ENCODE peak calls at places on chromosomes 11 and 22, in four cellular contexts. W, U, P and D are unnamed samples.

GRCh38 chr22:27420817-27421361 is 380.7 kb downstream of the MN1 start:
- DNase-seq in W (no peak), U (no peak), P (peak), D (no peak)

GRCh38 chr11:61731956-61732675 is 20.3 kb upstream of the MYRF start:
- DNase-seq in W (no peak), U (no peak), P (peak), D (no peak)

GRCh38 chr11:28743101-28743550 is 634.9 kb downstream of the METTL15 start:
- DNase-seq in W (no peak), U (no peak), P (no peak), D (no peak)

GRCh38 chr22:40271440-40271839 is 74.9 kb upstream of the ADSL start:
- DNase-seq in W (no peak), U (no peak), P (no peak), D (no peak)

GRCh38 chr11:33266418-33267215 is 9.4 kb downstream of the HIPK3 start:
- DNase-seq in W (no peak), U (no peak), P (peak), D (no peak)

GRCh38 chr22:41094036-41094435 is 1.6 kb downstream of the EP300 start:
- DNase-seq in W (peak), U (no peak), P (no peak), D (peak)

GRCh38 chr11:76769645-76770586 is 13.2 kb upstream of the TSKU start:
- DNase-seq in W (no peak), U (no peak), P (no peak), D (no peak)

GRCh38 chr22:19709063-19709769 is 5.1 kb upstream of the SEPTIN5 start:
- DNase-seq in W (no peak), U (no peak), P (peak), D (no peak)

GRCh38 chr22:17314472-17314871 is 54.8 kb upstream of the CECR2 start:
- DNase-seq in W (no peak), U (no peak), P (no peak), D (no peak)

GRCh38 chr22:28023036-28023435 is 104.0 kb upstream of the PITPNB start:
- DNase-seq in W (no peak), U (no peak), P (no peak), D (no peak)

GRCh38 chr11:72079776-72080325 is 491 bp downstream of the NUMA1 start:
- DNase-seq in W (peak), U (peak), P (no peak), D (no peak)

GRCh38 chr22:19062139-19062789 is 59.9 kb downstream of the DGCR2 start:
- DNase-seq in W (no peak), U (no peak), P (no peak), D (no peak)

GRCh38 chr11:75673977-75674582 is 5.2 kb upstream of the MAP6 start:
- DNase-seq in W (no peak), U (no peak), P (no peak), D (no peak)

GRCh38 chr11:63572026-63572688 is 9.0 kb upstream of the PLAAT2 start:
- DNase-seq in W (no peak), U (no peak), P (no peak), D (no peak)

GRCh38 chr11:73693877-73694525 is 47.6 kb downstream of the PLEKHB1 start:
- DNase-seq in W (no peak), U (no peak), P (no peak), D (no peak)

GRCh38 chr11:73106347-73106746 is 35.8 kb downstream of the FCHSD2 start:
- DNase-seq in W (no peak), U (no peak), P (no peak), D (no peak)

GRCh38 chr11:109986488-109986887 is 106.7 kb upstream of the ZC3H12C start:
- DNase-seq in W (no peak), U (no peak), P (no peak), D (no peak)

GRCh38 chr22:36027579-36027959 is 1.1 kb downstream of the RBFOX2 start:
- DNase-seq in W (peak), U (no peak), P (no peak), D (peak)

GRCh38 chr11:2451916-2452694 is 7.3 kb downstream of the KCNQ1 start:
- DNase-seq in W (no peak), U (no peak), P (no peak), D (no peak)

GRCh38 chr11:20566591-20567434 is 32.6 kb upstream of the SLC6A5 start:
- DNase-seq in W (no peak), U (no peak), P (no peak), D (no peak)

GRCh38 chr11:86041975-86042378 is 26.9 kb downstream of the PICALM start:
- DNase-seq in W (peak), U (peak), P (no peak), D (peak)

GRCh38 chr22:32876516-32876915 is 75.0 kb downstream of the TIMP3 start:
- DNase-seq in W (no peak), U (no peak), P (no peak), D (no peak)

GRCh38 chr11:122646549-122647340 is 8.8 kb upstream of the UBASH3B start:
- DNase-seq in W (no peak), U (peak), P (no peak), D (no peak)

GRCh38 chr11:69425444-69425843 is 56.0 kb upstream of the LINC01488 start:
- DNase-seq in W (no peak), U (no peak), P (no peak), D (no peak)

GRCh38 chr11:35116245-35116644 is 22.7 kb upstream of the CD44 start:
- DNase-seq in W (no peak), U (no peak), P (no peak), D (no peak)

GRCh38 chr11:75141166-75141565 is 9.7 kb upstream of the SLCO2B1 start:
- DNase-seq in W (no peak), U (no peak), P (no peak), D (no peak)

GRCh38 chr11:2436521-2437031 is 7.7 kb downstream of the TRPM5 start:
- DNase-seq in W (no peak), U (no peak), P (peak), D (no peak)

GRCh38 chr11:29656557-29656956 is 360.3 kb downstream of the KCNA4 start:
- DNase-seq in W (no peak), U (no peak), P (no peak), D (no peak)

GRCh38 chr11:74070713-74071506 is 62.0 kb upstream of the UCP3 start:
- DNase-seq in W (no peak), U (peak), P (no peak), D (no peak)

GRCh38 chr11:134150195-134150903 is 73.4 kb downstream of the NCAPD3 start:
- DNase-seq in W (peak), U (no peak), P (no peak), D (no peak)

GRCh38 chr11:24925091-24925490 is 428.2 kb downstream of the LUZP2 start:
- DNase-seq in W (no peak), U (no peak), P (no peak), D (no peak)

GRCh38 chr11:64564947-64565889 is 25.8 kb upstream of the SLC22A12 start:
- DNase-seq in W (no peak), U (no peak), P (no peak), D (no peak)

GRCh38 chr22:44088976-44089570 is 65.0 kb downstream of the PARVB start:
- DNase-seq in W (peak), U (no peak), P (peak), D (peak)

GRCh38 chr22:44279059-44279340 is 33.8 kb downstream of the SHISAL1 start:
- DNase-seq in W (no peak), U (no peak), P (no peak), D (no peak)

GRCh38 chr11:126317681-126318641 is 14.1 kb downstream of the DCPS start:
- DNase-seq in W (peak), U (no peak), P (peak), D (peak)

GRCh38 chr11:64268028-64268686 is 16.3 kb downstream of the BAD start:
- DNase-seq in W (no peak), U (no peak), P (peak), D (no peak)

GRCh38 chr22:36379593-36380361 is 8.0 kb downstream of the MYH9 start:
- DNase-seq in W (no peak), U (no peak), P (peak), D (no peak)

GRCh38 chr22:22666307-22667091 is 22.1 kb downstream of the GGTLC2 start:
- DNase-seq in W (no peak), U (no peak), P (no peak), D (no peak)